ENCODE peak calls at places on chromosome 19, in nine cellular contexts. G is fibroblast of pulmonary artery; Q is bronchial epithelial cell; N is vagina; K is lung; L is AG10803; F is right cardiac atrium; Z is mammary epithelial cell; I is CD4-positive, alpha-beta memory T cell. V is an unnamed sample.

GRCh38 chr19:55354698-55355212 is at the start of gene COX6B2:
- DNase-seq in G (no peak), Q (no peak), N (no peak), K (no peak), L (no peak), F (no peak), Z (no peak), I (no peak), V (no peak)

GRCh38 chr19:29528350-29528945 is 2.7 kb downstream of the VSTM2B start:
- DNase-seq in G (peak; percentile 68), Q (peak; percentile 12), N (no peak), K (no peak), L (peak; percentile 61), F (peak; percentile 81), Z (peak; percentile 55), I (peak; percentile 26), V (peak; percentile 16)

GRCh38 chr19:5877869-5878268 is 7.5 kb upstream of the FUT5 start:
- DNase-seq in G (no peak), Q (no peak), N (no peak), K (no peak), L (no peak), F (no peak), Z (no peak), I (no peak), V (no peak)

GRCh38 chr19:35056513-35057063 is 15.1 kb downstream of the HPN start:
- DNase-seq in G (no peak), Q (no peak), N (no peak), K (no peak), L (no peak), F (no peak), Z (no peak), I (no peak), V (no peak)

GRCh38 chr19:17473041-17473440 is 2.7 kb downstream of the SLC27A1 start:
- DNase-seq in G (peak; percentile 79), Q (peak; percentile 67), N (no peak), K (no peak), L (peak; percentile 93), F (no peak), Z (peak; percentile 69), I (no peak), V (no peak)

GRCh38 chr19:27676877-27677276 is 1536.1 kb downstream of the UQCRFS1 start:
- DNase-seq in G (no peak), Q (no peak), N (peak; percentile 27), K (no peak), L (no peak), F (no peak), Z (no peak), I (no peak), V (no peak)

GRCh38 chr19:46471778-46472543 is 598 bp upstream of the PNMA8A start:
- DNase-seq in G (no peak), Q (no peak), N (peak; percentile 54), K (no peak), L (no peak), F (no peak), Z (no peak), I (no peak), V (no peak)

GRCh38 chr19:30056580-30056979 is 114.5 kb downstream of the URI1 start:
- DNase-seq in G (no peak), Q (no peak), N (no peak), K (no peak), L (no peak), F (no peak), Z (no peak), I (no peak), V (no peak)

GRCh38 chr19:49555600-49556411 is 24.6 kb downstream of the NOSIP start:
- DNase-seq in G (peak; percentile 29), Q (peak; percentile 27), N (no peak), K (peak; percentile 86), L (peak; percentile 45), F (peak; percentile 84), Z (no peak), I (peak; percentile 86), V (no peak)

GRCh38 chr19:17114414-17114831 is 38.8 kb downstream of the MYO9B start:
- DNase-seq in G (no peak), Q (peak; percentile 51), N (no peak), K (no peak), L (no peak), F (no peak), Z (peak; percentile 80), I (no peak), V (no peak)

GRCh38 chr19:55239004-55239403 is 10.4 kb upstream of the TMEM86B start:
- DNase-seq in G (no peak), Q (no peak), N (no peak), K (no peak), L (no peak), F (no peak), Z (no peak), I (no peak), V (no peak)

GRCh38 chr19:370641-371330 is 26.2 kb upstream of the MIER2 start:
- DNase-seq in G (no peak), Q (no peak), N (no peak), K (no peak), L (no peak), F (no peak), Z (no peak), I (no peak), V (no peak)

DNA sequence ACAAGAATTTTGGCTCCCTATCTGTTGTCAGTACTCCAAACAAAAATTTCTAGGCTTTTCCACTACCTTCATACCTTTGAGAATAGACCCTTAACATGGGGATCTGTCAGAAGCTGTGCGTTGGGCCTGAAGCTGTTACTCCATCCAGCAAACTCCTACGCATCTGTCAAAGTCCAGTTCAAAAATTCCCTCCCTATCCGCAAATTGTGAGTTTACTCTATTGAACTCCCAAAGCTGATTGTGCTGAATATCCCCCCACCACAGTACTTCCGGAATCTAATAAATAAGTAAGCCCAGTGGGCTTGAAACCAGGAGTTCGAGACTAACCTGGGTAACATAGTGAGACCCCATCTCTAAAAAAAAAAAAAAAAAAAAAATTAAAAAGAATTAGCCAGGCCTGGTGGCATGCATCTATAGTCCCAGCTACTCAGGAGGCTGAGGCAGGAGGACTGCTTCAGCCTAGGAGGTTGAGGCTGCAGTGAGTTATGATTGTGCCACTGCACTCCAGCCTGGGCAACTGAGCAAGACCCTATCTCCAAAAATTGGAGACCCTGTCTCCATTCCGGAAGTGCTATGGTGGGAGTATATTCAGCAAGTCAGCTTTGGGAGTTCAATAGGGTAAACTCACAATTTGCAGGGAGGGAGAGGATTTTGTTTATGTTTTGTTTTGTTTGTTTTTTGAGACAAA is 930 bp upstream of the FBN3 start:
- DNase-seq in G (no peak), Q (no peak), N (no peak), K (no peak), L (no peak), F (no peak), Z (no peak), I (no peak), V (no peak)
- H3K4me3 ChIP-seq in G (no peak overlapping the region), Q (no peak overlapping the region), N (no peak overlapping the region), K (no peak overlapping the region), L (no peak overlapping the region), F (no peak overlapping the region), Z (no peak overlapping the region), I (no peak overlapping the region), V (no peak overlapping the region)

GRCh38 chr19:42403586-42403985 is 13.5 kb upstream of the CNFN start:
- DNase-seq in G (no peak), Q (no peak), N (no peak), K (no peak), L (no peak), F (peak; percentile 32), Z (no peak), I (no peak), V (no peak)
- H3K4me3 ChIP-seq in G (no peak overlapping the region), Q (no peak overlapping the region), N (no peak overlapping the region), K (no peak overlapping the region), L (no peak overlapping the region), F (no peak overlapping the region), Z (no peak overlapping the region), I (no peak overlapping the region), V (no peak overlapping the region)

DNA sequence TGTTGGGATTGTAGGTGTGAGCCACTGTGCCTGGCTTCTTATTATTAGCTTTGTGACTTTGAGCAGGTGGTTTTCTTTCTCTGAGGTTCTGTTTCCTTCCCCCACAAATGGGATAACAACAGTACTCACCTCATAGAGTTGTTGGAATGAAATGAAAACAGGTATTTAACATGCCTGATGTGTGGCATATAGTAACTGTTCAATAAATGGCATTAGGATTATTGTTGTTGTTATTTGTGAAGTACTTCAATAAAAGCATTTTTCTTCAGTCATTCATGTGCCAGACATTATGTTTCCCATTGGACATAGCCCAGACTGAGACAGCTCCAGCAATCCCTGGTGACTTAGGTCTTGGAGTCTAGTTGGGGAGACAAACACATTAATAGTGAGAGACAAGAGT is 1.5 kb downstream of the MEGF8 start:
- DNase-seq in G (no peak), Q (no peak), N (no peak), K (no peak), L (no peak), F (no peak), Z (no peak), I (no peak), V (no peak)
- H3K4me3 ChIP-seq in G (no peak overlapping the region), Q (no peak overlapping the region), N (no peak overlapping the region), K (no peak overlapping the region), L (peak overlapping the region; percentile 84), F (no peak overlapping the region), Z (no peak overlapping the region), I (no peak overlapping the region), V (no peak overlapping the region)

GRCh38 chr19:18785179-18786124 is 5.7 kb downstream of the COMP start:
- DNase-seq in G (peak; percentile 57), Q (no peak), N (no peak), K (peak; percentile 84), L (peak; percentile 44), F (peak; percentile 94), Z (no peak), I (peak; percentile 29), V (no peak)
- H3K4me3 ChIP-seq in G (no peak overlapping the region), Q (no peak overlapping the region), N (peak overlapping the region; percentile 3), K (no peak overlapping the region), L (no peak overlapping the region), F (no peak overlapping the region), Z (no peak overlapping the region), I (no peak overlapping the region), V (peak overlapping the region; percentile 15)

GRCh38 chr19:39157275-39157996 is 31.9 kb downstream of the PAK4 start:
- DNase-seq in G (no peak), Q (no peak), N (no peak), K (no peak), L (no peak), F (no peak), Z (no peak), I (no peak), V (no peak)
- H3K4me3 ChIP-seq in G (no peak overlapping the region), Q (no peak overlapping the region), N (no peak overlapping the region), K (no peak overlapping the region), L (no peak overlapping the region), F (no peak overlapping the region), Z (no peak overlapping the region), I (no peak overlapping the region), V (peak overlapping the region; percentile 43)

GRCh38 chr19:14369399-14370168 is 11.7 kb upstream of the ADGRE5 start:
- DNase-seq in G (peak; percentile 56), Q (no peak), N (no peak), K (no peak), L (peak; percentile 67), F (no peak), Z (no peak), I (peak; percentile 82), V (no peak)
- H3K4me3 ChIP-seq in G (no peak overlapping the region), Q (no peak overlapping the region), N (no peak overlapping the region), K (no peak overlapping the region), L (no peak overlapping the region), F (no peak overlapping the region), Z (no peak overlapping the region), I (peak overlapping the region; percentile 63), V (no peak overlapping the region)

V was measured in skeletal muscle cell.